ENCODE peak calls at places on chromosome 12, in four cellular contexts. H is body of pancreas, R is AG10803, U is GM12878. F is an unnamed sample.

GRCh38 chr12:13288501-13288900 is 92.0 kb downstream of the EMP1 start:
- DNase-seq in H (no peak), R (peak; percentile 9), U (no peak), F (no peak)

GRCh38 chr12:28390716-28391452 is 200.6 kb downstream of the CCDC91 start:
- DNase-seq in H (no peak), R (peak; percentile 88), U (no peak), F (no peak)

GRCh38 chr12:118417942-118418341 is 41.6 kb downstream of the SUDS3 start:
- DNase-seq in H (no peak), R (no peak), U (no peak), F (no peak)

GRCh38 chr12:27161458-27162228 is 79.3 kb upstream of the C12orf71 start:
- DNase-seq in H (no peak), R (no peak), U (peak; percentile 62), F (no peak)

GRCh38 chr12:68958337-68958736 is 25.4 kb upstream of the CPM start:
- DNase-seq in H (no peak), R (no peak), U (peak; percentile 48), F (peak; percentile 19)

GRCh38 chr12:118498171-118498570 is 121.8 kb downstream of the SUDS3 start:
- DNase-seq in H (peak; percentile 12), R (no peak), U (no peak), F (no peak)

GRCh38 chr12:50322196-50322595 is 38.9 kb upstream of the LIMA1 start:
- DNase-seq in H (no peak), R (no peak), U (no peak), F (no peak)

GRCh38 chr12:68259318-68259940 is 6.0 kb upstream of the IL22 start:
- DNase-seq in H (no peak), R (peak; percentile 68), U (peak; percentile 24), F (no peak)

GRCh38 chr12:30806989-30807694 is 52.4 kb upstream of the CAPRIN2 start:
- DNase-seq in H (peak; percentile 53), R (peak; percentile 77), U (peak; percentile 21), F (peak; percentile 12)

GRCh38 chr12:5309654-5310053 is 122.3 kb upstream of the NTF3 start:
- DNase-seq in H (no peak), R (no peak), U (no peak), F (no peak)

GRCh38 chr12:98198261-98198982 is 317.0 kb upstream of the TMPO start:
- DNase-seq in H (no peak), R (no peak), U (no peak), F (no peak)

GRCh38 chr12:97545804-97546203 is 83.2 kb downstream of the RMST start:
- DNase-seq in H (no peak), R (no peak), U (no peak), F (no peak)

GRCh38 chr12:96344124-96344695 is 56.0 kb downstream of the CDK17 start:
- DNase-seq in H (no peak), R (no peak), U (no peak), F (no peak)

GRCh38 chr12:18982226-18982949 is 147.1 kb upstream of the PLEKHA5 start:
- DNase-seq in H (no peak), R (no peak), U (no peak), F (no peak)

GRCh38 chr12:44748950-44749468 is 127.1 kb downstream of the NELL2 start:
- DNase-seq in H (no peak), R (no peak), U (no peak), F (no peak)

GRCh38 chr12:92199846-92200576 is 54.4 kb upstream of the BTG1 start:
- DNase-seq in H (no peak), R (peak; percentile 36), U (no peak), F (no peak)

GRCh38 chr12:81679614-81680013 is 79.5 kb downstream of the PPFIA2 start:
- DNase-seq in H (no peak), R (no peak), U (no peak), F (no peak)

GRCh38 chr12:49777800-49778748 is 36.7 kb downstream of the TMBIM6 start:
- DNase-seq in H (peak; percentile 79), R (peak; percentile 21), U (no peak), F (no peak)

GRCh38 chr12:44259890-44260289 is 424.0 kb downstream of the TMEM117 start:
- DNase-seq in H (no peak), R (no peak), U (no peak), F (no peak)

GRCh38 chr12:127060933-127061332 is 1206.0 kb upstream of the TMEM132C start:
- DNase-seq in H (no peak), R (no peak), U (no peak), F (no peak)

GRCh38 chr12:127060310-127060847 is 1206.6 kb upstream of the TMEM132C start:
- DNase-seq in H (no peak), R (no peak), U (no peak), F (no peak)

GRCh38 chr12:127065595-127065994 is 1201.4 kb upstream of the TMEM132C start:
- DNase-seq in H (no peak), R (no peak), U (no peak), F (no peak)

GRCh38 chr12:127063339-127064090 is 1203.5 kb upstream of the TMEM132C start:
- DNase-seq in H (no peak), R (no peak), U (no peak), F (no peak)

GRCh38 chr12:127064207-127064606 is 1202.8 kb upstream of the TMEM132C start:
- DNase-seq in H (no peak), R (no peak), U (no peak), F (no peak)
- H3K4me3 ChIP-seq in H (no peak overlapping the region), R (no peak overlapping the region), U (no peak overlapping the region), F (no peak overlapping the region)

DNA sequence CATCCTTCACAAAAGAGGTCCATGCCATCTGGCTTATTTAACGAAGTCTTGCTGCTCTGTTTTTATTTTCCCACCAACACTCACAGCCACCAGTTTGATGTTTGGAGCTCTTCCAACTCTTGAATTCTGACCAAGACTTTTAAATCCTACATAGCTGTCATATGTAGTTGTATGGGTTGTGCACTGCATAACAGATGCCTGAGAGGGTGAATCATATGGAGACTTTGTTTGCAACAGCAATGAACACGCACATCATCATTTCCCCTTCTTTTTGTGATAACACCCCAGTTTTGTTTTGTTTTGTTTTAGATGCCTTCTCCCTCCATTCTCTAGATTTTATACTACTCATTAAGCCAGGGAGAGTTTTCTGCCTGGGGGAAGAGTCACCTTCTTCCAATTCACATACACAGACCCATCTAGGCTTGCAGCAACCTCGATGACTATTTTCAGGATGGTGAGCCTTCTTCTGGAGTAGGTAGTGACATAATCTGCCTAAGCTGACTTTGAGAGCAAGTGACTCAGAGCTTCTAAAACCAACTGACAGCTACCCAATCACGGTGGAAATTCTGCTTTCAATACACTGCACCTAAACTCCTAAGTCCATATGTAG is 145.1 kb upstream of the WSCD2 start:
- DNase-seq in H (no peak), R (peak; percentile 12), U (no peak), F (no peak)
- H3K4me3 ChIP-seq in H (no peak overlapping the region), R (no peak overlapping the region), U (no peak overlapping the region), F (no peak overlapping the region)

GRCh38 chr12:113149361-113150150 is at the start of gene CFAP73:
- DNase-seq in H (peak; percentile 64), R (peak; percentile 84), U (no peak), F (no peak)
- H3K4me3 ChIP-seq in H (no peak within 1 kb of the TSS), R (peak within 1 kb of the TSS; percentile 35), U (no peak within 1 kb of the TSS), F (no peak within 1 kb of the TSS)

GRCh38 chr12:6866920-6867406 is 368 bp upstream of the TPI1 start:
- DNase-seq in H (no peak), R (no peak), U (no peak), F (no peak)

GRCh38 chr12:6863586-6864321 is 3.6 kb upstream of the TPI1 start:
- DNase-seq in H (no peak), R (peak; percentile 45), U (no peak), F (no peak)

GRCh38 chr12:6867407-6868210 is at the start of gene TPI1:
- DNase-seq in H (peak; percentile 87), R (peak; percentile 78), U (peak; percentile 23), F (no peak)

GRCh38 chr12:6868211-6869048 is 1.1 kb downstream of the TPI1 start:
- DNase-seq in H (no peak), R (no peak), U (no peak), F (no peak)

GRCh38 chr12:6866163-6866919 is 990 bp upstream of the TPI1 start:
- DNase-seq in H (no peak), R (no peak), U (no peak), F (no peak)
- H3K4me3 ChIP-seq in H (no peak overlapping the region), R (peak overlapping the region; percentile 94), U (peak overlapping the region; percentile 100), F (peak overlapping the region; percentile 74)

GRCh38 chr12:120726961-120727360 is 1.3 kb downstream of the ACADS start:
- DNase-seq in H (no peak), R (no peak), U (no peak), F (no peak)

GRCh38 chr12:120724720-120725119 is 906 bp upstream of the ACADS start:
- DNase-seq in H (no peak), R (no peak), U (no peak), F (no peak)

GRCh38 chr12:120725659-120726509 is at the start of gene ACADS:
- DNase-seq in H (peak; percentile 92), R (peak; percentile 73), U (peak; percentile 40), F (peak; percentile 38)

GRCh38 chr12:120725151-120725658 is 421 bp upstream of the ACADS start:
- DNase-seq in H (no peak), R (no peak), U (no peak), F (no peak)

DNA sequence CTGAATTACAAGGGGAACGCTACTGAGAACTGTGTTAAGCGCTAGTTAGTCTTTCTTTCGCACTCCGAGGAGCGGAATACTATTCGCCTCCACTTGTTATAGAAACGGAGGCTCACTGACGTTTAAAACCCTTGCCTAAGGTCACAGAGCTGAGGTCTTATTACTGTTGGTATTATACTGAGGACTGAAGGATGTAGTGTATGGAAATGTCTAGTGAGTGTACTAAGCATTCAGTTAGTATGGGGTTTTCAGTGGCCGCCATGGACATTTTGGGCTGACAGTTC is 826 bp downstream of the ACADS start:
- DNase-seq in H (no peak), R (no peak), U (no peak), F (no peak)
- H3K4me3 ChIP-seq in H (no peak overlapping the region), R (peak overlapping the region; percentile 69), U (peak overlapping the region; percentile 59), F (peak overlapping the region; percentile 67)

DNA sequence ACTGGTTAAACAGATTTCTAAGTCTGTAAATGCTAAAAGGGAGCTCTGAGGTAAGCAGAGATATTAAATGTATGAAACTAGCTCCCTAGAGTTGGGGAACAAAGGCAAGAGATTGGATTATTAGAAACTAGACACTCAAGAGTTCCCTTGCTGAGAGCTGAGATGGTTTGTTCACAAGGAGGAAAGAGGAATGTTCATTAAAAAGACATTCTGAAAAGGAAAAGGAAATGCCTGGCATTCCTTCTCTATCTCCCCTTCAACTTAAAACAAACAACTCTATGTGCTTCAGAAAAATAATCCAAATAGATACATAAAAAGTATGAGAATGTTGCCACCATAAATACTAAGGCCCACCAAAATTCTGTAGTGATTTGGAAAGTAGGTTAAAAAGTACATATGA is 73.7 kb downstream of the GALNT4 start:
- DNase-seq in H (no peak), R (peak; percentile 90), U (no peak), F (no peak)
- H3K4me3 ChIP-seq in H (no peak overlapping the region), R (no peak overlapping the region), U (no peak overlapping the region), F (no peak overlapping the region)

F was measured in GM12864.